ENCODE peak calls at places on chromosomes 16 and 17, in nine cellular contexts. Y, M, X, S, V, N, G, R and O are unnamed samples.

GRCh38 chr16:58329147-58329546 is 34.3 kb upstream of the PRSS54 start:
- DNase-seq in Y (no peak), M (no peak), X (peak), S (no peak), V (no peak), N (no peak), G (no peak), R (no peak), O (no peak)

GRCh38 chr16:72467157-72467759 is 295.3 kb upstream of the PMFBP1 start:
- DNase-seq in Y (no peak), M (peak), X (peak), S (peak), V (no peak), N (no peak), G (no peak), R (peak), O (no peak)

GRCh38 chr16:86573215-86573614 is 5.1 kb upstream of the FOXL1 start:
- DNase-seq in Y (no peak), M (no peak), X (no peak), S (no peak), V (no peak), N (no peak), G (no peak), R (no peak), O (no peak)

GRCh38 chr17:57900991-57901743 is 51.3 kb upstream of the MRPS23 start:
- DNase-seq in Y (no peak), M (peak), X (no peak), S (no peak), V (no peak), N (no peak), G (no peak), R (no peak), O (no peak)

GRCh38 chr16:56985288-56985961 is 3.9 kb upstream of the NLRC5 start:
- DNase-seq in Y (peak), M (peak), X (peak), S (peak), V (no peak), N (no peak), G (no peak), R (no peak), O (peak)

GRCh38 chr17:10210151-10210574 is 11.8 kb upstream of the GAS7 start:
- DNase-seq in Y (no peak), M (peak), X (no peak), S (no peak), V (no peak), N (no peak), G (no peak), R (no peak), O (peak)

GRCh38 chr17:58312021-58312630 is 16.5 kb downstream of the TSPOAP1 start:
- DNase-seq in Y (no peak), M (no peak), X (no peak), S (no peak), V (peak), N (no peak), G (no peak), R (no peak), O (no peak)

GRCh38 chr16:11359370-11359769 is 14.1 kb downstream of the RMI2 start:
- DNase-seq in Y (no peak), M (no peak), X (no peak), S (no peak), V (no peak), N (no peak), G (no peak), R (no peak), O (peak)

GRCh38 chr16:67034478-67034877 is 5.5 kb downstream of the CBFB start:
- DNase-seq in Y (no peak), M (no peak), X (peak), S (peak), V (no peak), N (no peak), G (no peak), R (no peak), O (peak)

GRCh38 chr17:77303620-77304019 is 162.9 kb downstream of the SEC14L1 start:
- DNase-seq in Y (no peak), M (no peak), X (no peak), S (peak), V (no peak), N (no peak), G (no peak), R (no peak), O (no peak)

GRCh38 chr16:68031951-68032350 is 8.9 kb downstream of the DUS2 start:
- DNase-seq in Y (no peak), M (no peak), X (peak), S (no peak), V (no peak), N (no peak), G (no peak), R (no peak), O (no peak)

GRCh38 chr17:48011405-48012150 is 26.0 kb downstream of the COPZ2 start:
- DNase-seq in Y (no peak), M (peak), X (no peak), S (peak), V (no peak), N (no peak), G (peak), R (peak), O (no peak)

GRCh38 chr16:4323845-4324478 is 8.1 kb downstream of the GLIS2 start:
- DNase-seq in Y (no peak), M (peak), X (peak), S (peak), V (no peak), N (peak), G (no peak), R (no peak), O (no peak)

GRCh38 chr16:5328546-5328945 is 231.0 kb upstream of the EEF2KMT start:
- DNase-seq in Y (no peak), M (no peak), X (no peak), S (no peak), V (no peak), N (no peak), G (no peak), R (no peak), O (no peak)